ENCODE peak calls at places on chromosomes 11 and 22, in nine cellular contexts. Q, R, X, M, F, I, Y, E and J are unnamed samples.

GRCh38 chr11:71153005-71153395 is 99.4 kb downstream of the SHANK2 start:
- DNase-seq in Q (no peak), R (no peak), X (no peak), M (peak), F (no peak), I (no peak), Y (peak), E (no peak), J (no peak)

GRCh38 chr11:12244156-12244555 is 133.2 kb upstream of the PARVA start:
- DNase-seq in Q (no peak), R (no peak), X (no peak), M (no peak), F (no peak), I (no peak), Y (no peak), E (no peak), J (no peak)

GRCh38 chr22:32836286-32836859 is 34.9 kb downstream of the TIMP3 start:
- DNase-seq in Q (peak), R (no peak), X (no peak), M (peak), F (no peak), I (no peak), Y (peak), E (no peak), J (peak)

GRCh38 chr11:70470127-70470526 is 71.8 kb downstream of the CTTN start:
- DNase-seq in Q (peak), R (no peak), X (no peak), M (no peak), F (no peak), I (no peak), Y (no peak), E (no peak), J (peak)

GRCh38 chr22:49178246-49179005 is 649.2 kb downstream of the BRD1 start:
- DNase-seq in Q (no peak), R (no peak), X (no peak), M (no peak), F (no peak), I (no peak), Y (no peak), E (no peak), J (no peak)

GRCh38 chr22:27881404-27881803 is 37.7 kb downstream of the PITPNB start:
- DNase-seq in Q (no peak), R (no peak), X (no peak), M (no peak), F (no peak), I (no peak), Y (peak), E (no peak), J (no peak)

GRCh38 chr11:57410287-57410686 is 16.6 kb downstream of the SLC43A3 start:
- DNase-seq in Q (no peak), R (no peak), X (no peak), M (no peak), F (no peak), I (no peak), Y (peak), E (no peak), J (peak)

GRCh38 chr22:37371911-37372310 is 55.4 kb downstream of the ELFN2 start:
- DNase-seq in Q (no peak), R (no peak), X (no peak), M (no peak), F (no peak), I (no peak), Y (no peak), E (no peak), J (no peak)

GRCh38 chr22:46963672-46964545 is 201.5 kb downstream of the TBC1D22A start:
- DNase-seq in Q (no peak), R (peak), X (no peak), M (no peak), F (no peak), I (no peak), Y (no peak), E (peak), J (no peak)

GRCh38 chr22:47043835-47044721 is 281.6 kb downstream of the TBC1D22A start:
- DNase-seq in Q (peak), R (peak), X (no peak), M (peak), F (no peak), I (no peak), Y (peak), E (peak), J (peak)

GRCh38 chr22:42655693-42656092 is 6.5 kb upstream of the CYB5R3 start:
- DNase-seq in Q (peak), R (peak), X (no peak), M (no peak), F (no peak), I (no peak), Y (no peak), E (peak), J (no peak)